ENCODE peak calls at places on chromosomes 7 and 10, in ten cellular contexts. One of them, this sample, is unnamed.

GRCh38 chr7:7829667-7830066 is 111.3 kb upstream of the RPA3 start:
- DNase-seq in NCI-H1092 treated with DMSO at 0.1 percent for 48 hours: no peak
- DNase-seq in neural progenitor cell: no peak
- DNase-seq in tibial nerve: no peak
- DNase-seq in CD8-positive, alpha-beta T cell: no peak
- DNase-seq in heart left ventricle: no peak
- DNase-seq in GM23248: no peak
- DNase-seq in glutamatergic neuron: no peak
- DNase-seq in NCI-H1417: no peak
- DNase-seq in stimulated activated CD8-positive, alpha-beta memory T cell treated with anti-CD3 and anti-CD28 coated beads, Interleukin-12 subunit alpha, Interleukin-12 subunit beta, amount 100 ng/mL, for 4 hours: no peak
- DNase-seq in this sample: no peak

GRCh38 chr10:122499012-122499411 is 37.7 kb downstream of the HTRA1 start:
- DNase-seq in tibial nerve: no peak
- DNase-seq in NCI-H1417: no peak
- DNase-seq in glutamatergic neuron: no peak
- DNase-seq in heart left ventricle: no peak
- DNase-seq in NCI-H1092 treated with DMSO at 0.1 percent for 48 hours: no peak
- DNase-seq in stimulated activated CD8-positive, alpha-beta memory T cell treated with anti-CD3 and anti-CD28 coated beads, Interleukin-12 subunit alpha, Interleukin-12 subunit beta, amount 100 ng/mL, for 4 hours: no peak
- DNase-seq in GM23248: no peak
- DNase-seq in neural progenitor cell: no peak
- DNase-seq in CD8-positive, alpha-beta T cell: no peak
- DNase-seq in this sample: no peak

GRCh38 chr10:123854003-123854402 is 37.6 kb downstream of the CPXM2 start:
- DNase-seq in GM23248: no peak
- DNase-seq in neural progenitor cell: no peak
- DNase-seq in CD8-positive, alpha-beta T cell: no peak
- DNase-seq in NCI-H1417: no peak
- DNase-seq in tibial nerve: no peak
- DNase-seq in stimulated activated CD8-positive, alpha-beta memory T cell treated with anti-CD3 and anti-CD28 coated beads, Interleukin-12 subunit alpha, Interleukin-12 subunit beta, amount 100 ng/mL, for 4 hours: no peak
- DNase-seq in heart left ventricle: no peak
- DNase-seq in NCI-H1092 treated with DMSO at 0.1 percent for 48 hours: no peak
- DNase-seq in glutamatergic neuron: no peak
- DNase-seq in this sample: no peak

GRCh38 chr10:100826983-100827818 is 81.8 kb downstream of the PAX2 start:
- DNase-seq in NCI-H1417: peak
- DNase-seq in CD8-positive, alpha-beta T cell: peak
- DNase-seq in heart left ventricle: no peak
- DNase-seq in GM23248: peak
- DNase-seq in neural progenitor cell: peak
- DNase-seq in NCI-H1092 treated with DMSO at 0.1 percent for 48 hours: no peak
- DNase-seq in stimulated activated CD8-positive, alpha-beta memory T cell treated with anti-CD3 and anti-CD28 coated beads, Interleukin-12 subunit alpha, Interleukin-12 subunit beta, amount 100 ng/mL, for 4 hours: no peak
- DNase-seq in glutamatergic neuron: peak
- DNase-seq in tibial nerve: no peak
- DNase-seq in this sample: peak

GRCh38 chr10:101940916-101941315 is 97.3 kb upstream of the KCNIP2 start:
- DNase-seq in NCI-H1417: no peak
- DNase-seq in glutamatergic neuron: no peak
- DNase-seq in stimulated activated CD8-positive, alpha-beta memory T cell treated with anti-CD3 and anti-CD28 coated beads, Interleukin-12 subunit alpha, Interleukin-12 subunit beta, amount 100 ng/mL, for 4 hours: no peak
- DNase-seq in neural progenitor cell: no peak
- DNase-seq in CD8-positive, alpha-beta T cell: no peak
- DNase-seq in heart left ventricle: no peak
- DNase-seq in NCI-H1092 treated with DMSO at 0.1 percent for 48 hours: no peak
- DNase-seq in GM23248: peak
- DNase-seq in tibial nerve: no peak
- DNase-seq in this sample: no peak

GRCh38 chr10:122495406-122496340 is 34.3 kb downstream of the HTRA1 start:
- DNase-seq in NCI-H1417: no peak
- DNase-seq in heart left ventricle: no peak
- DNase-seq in glutamatergic neuron: no peak
- DNase-seq in tibial nerve: no peak
- DNase-seq in stimulated activated CD8-positive, alpha-beta memory T cell treated with anti-CD3 and anti-CD28 coated beads, Interleukin-12 subunit alpha, Interleukin-12 subunit beta, amount 100 ng/mL, for 4 hours: no peak
- DNase-seq in NCI-H1092 treated with DMSO at 0.1 percent for 48 hours: no peak
- DNase-seq in CD8-positive, alpha-beta T cell: peak
- DNase-seq in neural progenitor cell: no peak
- DNase-seq in GM23248: peak
- DNase-seq in this sample: no peak

GRCh38 chr7:23712368-23713284 is 2.6 kb downstream of the STK31 start:
- DNase-seq in neural progenitor cell: peak
- DNase-seq in tibial nerve: no peak
- DNase-seq in glutamatergic neuron: no peak
- DNase-seq in GM23248: peak
- DNase-seq in NCI-H1417: peak
- DNase-seq in heart left ventricle: no peak
- DNase-seq in CD8-positive, alpha-beta T cell: no peak
- DNase-seq in NCI-H1092 treated with DMSO at 0.1 percent for 48 hours: peak
- DNase-seq in stimulated activated CD8-positive, alpha-beta memory T cell treated with anti-CD3 and anti-CD28 coated beads, Interleukin-12 subunit alpha, Interleukin-12 subunit beta, amount 100 ng/mL, for 4 hours: no peak
- DNase-seq in this sample: peak

GRCh38 chr7:133572087-133572486 is 319.2 kb downstream of the EXOC4 start:
- DNase-seq in glutamatergic neuron: no peak
- DNase-seq in NCI-H1417: no peak
- DNase-seq in heart left ventricle: no peak
- DNase-seq in GM23248: peak
- DNase-seq in stimulated activated CD8-positive, alpha-beta memory T cell treated with anti-CD3 and anti-CD28 coated beads, Interleukin-12 subunit alpha, Interleukin-12 subunit beta, amount 100 ng/mL, for 4 hours: no peak
- DNase-seq in NCI-H1092 treated with DMSO at 0.1 percent for 48 hours: no peak
- DNase-seq in neural progenitor cell: no peak
- DNase-seq in tibial nerve: no peak
- DNase-seq in CD8-positive, alpha-beta T cell: no peak
- DNase-seq in this sample: no peak

GRCh38 chr7:127844707-127845331 is 186.4 kb downstream of the LRRC4 start:
- DNase-seq in NCI-H1417: no peak
- DNase-seq in tibial nerve: no peak
- DNase-seq in heart left ventricle: no peak
- DNase-seq in glutamatergic neuron: no peak
- DNase-seq in NCI-H1092 treated with DMSO at 0.1 percent for 48 hours: peak
- DNase-seq in neural progenitor cell: no peak
- DNase-seq in GM23248: peak
- DNase-seq in stimulated activated CD8-positive, alpha-beta memory T cell treated with anti-CD3 and anti-CD28 coated beads, Interleukin-12 subunit alpha, Interleukin-12 subunit beta, amount 100 ng/mL, for 4 hours: no peak
- DNase-seq in CD8-positive, alpha-beta T cell: no peak
- DNase-seq in this sample: no peak

GRCh38 chr7:22001345-22002004 is 55.8 kb upstream of the CDCA7L start:
- DNase-seq in glutamatergic neuron: no peak
- DNase-seq in GM23248: peak
- DNase-seq in NCI-H1417: peak
- DNase-seq in tibial nerve: no peak
- DNase-seq in stimulated activated CD8-positive, alpha-beta memory T cell treated with anti-CD3 and anti-CD28 coated beads, Interleukin-12 subunit alpha, Interleukin-12 subunit beta, amount 100 ng/mL, for 4 hours: no peak
- DNase-seq in CD8-positive, alpha-beta T cell: no peak
- DNase-seq in neural progenitor cell: peak
- DNase-seq in heart left ventricle: no peak
- DNase-seq in NCI-H1092 treated with DMSO at 0.1 percent for 48 hours: peak
- DNase-seq in this sample: peak

GRCh38 chr10:74799840-74800239 is 26.6 kb upstream of the KAT6B start:
- DNase-seq in glutamatergic neuron: no peak
- DNase-seq in NCI-H1417: no peak
- DNase-seq in heart left ventricle: no peak
- DNase-seq in stimulated activated CD8-positive, alpha-beta memory T cell treated with anti-CD3 and anti-CD28 coated beads, Interleukin-12 subunit alpha, Interleukin-12 subunit beta, amount 100 ng/mL, for 4 hours: no peak
- DNase-seq in CD8-positive, alpha-beta T cell: no peak
- DNase-seq in NCI-H1092 treated with DMSO at 0.1 percent for 48 hours: peak
- DNase-seq in tibial nerve: no peak
- DNase-seq in neural progenitor cell: no peak
- DNase-seq in GM23248: peak
- DNase-seq in this sample: no peak

GRCh38 chr7:88111136-88111748 is 108.6 kb downstream of the SRI start:
- DNase-seq in NCI-H1417: peak
- DNase-seq in neural progenitor cell: peak
- DNase-seq in heart left ventricle: no peak
- DNase-seq in glutamatergic neuron: no peak
- DNase-seq in GM23248: peak
- DNase-seq in CD8-positive, alpha-beta T cell: no peak
- DNase-seq in stimulated activated CD8-positive, alpha-beta memory T cell treated with anti-CD3 and anti-CD28 coated beads, Interleukin-12 subunit alpha, Interleukin-12 subunit beta, amount 100 ng/mL, for 4 hours: no peak
- DNase-seq in NCI-H1092 treated with DMSO at 0.1 percent for 48 hours: peak
- DNase-seq in tibial nerve: no peak
- DNase-seq in this sample: peak

GRCh38 chr10:100024741-100025140 is 15.0 kb upstream of the DNMBP start:
- DNase-seq in NCI-H1092 treated with DMSO at 0.1 percent for 48 hours: no peak
- DNase-seq in glutamatergic neuron: no peak
- DNase-seq in heart left ventricle: no peak
- DNase-seq in GM23248: no peak
- DNase-seq in tibial nerve: no peak
- DNase-seq in NCI-H1417: no peak
- DNase-seq in neural progenitor cell: no peak
- DNase-seq in CD8-positive, alpha-beta T cell: no peak
- DNase-seq in stimulated activated CD8-positive, alpha-beta memory T cell treated with anti-CD3 and anti-CD28 coated beads, Interleukin-12 subunit alpha, Interleukin-12 subunit beta, amount 100 ng/mL, for 4 hours: no peak
- DNase-seq in this sample: no peak

GRCh38 chr10:98382691-98383101 is 32.3 kb downstream of the PYROXD2 start:
- DNase-seq in glutamatergic neuron: no peak
- DNase-seq in stimulated activated CD8-positive, alpha-beta memory T cell treated with anti-CD3 and anti-CD28 coated beads, Interleukin-12 subunit alpha, Interleukin-12 subunit beta, amount 100 ng/mL, for 4 hours: no peak
- DNase-seq in NCI-H1092 treated with DMSO at 0.1 percent for 48 hours: no peak
- DNase-seq in CD8-positive, alpha-beta T cell: no peak
- DNase-seq in heart left ventricle: no peak
- DNase-seq in NCI-H1417: no peak
- DNase-seq in neural progenitor cell: no peak
- DNase-seq in tibial nerve: no peak
- DNase-seq in GM23248: peak
- DNase-seq in this sample: no peak

GRCh38 chr10:124106241-124106905 is 13.0 kb upstream of the CHST15 start:
- DNase-seq in NCI-H1417: no peak
- DNase-seq in GM23248: peak
- DNase-seq in heart left ventricle: peak
- DNase-seq in NCI-H1092 treated with DMSO at 0.1 percent for 48 hours: no peak
- DNase-seq in glutamatergic neuron: no peak
- DNase-seq in neural progenitor cell: no peak
- DNase-seq in tibial nerve: peak
- DNase-seq in stimulated activated CD8-positive, alpha-beta memory T cell treated with anti-CD3 and anti-CD28 coated beads, Interleukin-12 subunit alpha, Interleukin-12 subunit beta, amount 100 ng/mL, for 4 hours: no peak
- DNase-seq in CD8-positive, alpha-beta T cell: no peak
- DNase-seq in this sample: peak

GRCh38 chr7:2417981-2418481 is 14.6 kb downstream of the CHST12 start:
- DNase-seq in stimulated activated CD8-positive, alpha-beta memory T cell treated with anti-CD3 and anti-CD28 coated beads, Interleukin-12 subunit alpha, Interleukin-12 subunit beta, amount 100 ng/mL, for 4 hours: peak
- DNase-seq in NCI-H1417: no peak
- DNase-seq in NCI-H1092 treated with DMSO at 0.1 percent for 48 hours: no peak
- DNase-seq in neural progenitor cell: no peak
- DNase-seq in glutamatergic neuron: no peak
- DNase-seq in heart left ventricle: no peak
- DNase-seq in tibial nerve: no peak
- DNase-seq in CD8-positive, alpha-beta T cell: peak
- DNase-seq in GM23248: peak
- DNase-seq in this sample: no peak

GRCh38 chr7:107207459-107207858 is 38.7 kb downstream of the HBP1 start:
- DNase-seq in heart left ventricle: no peak
- DNase-seq in NCI-H1417: no peak
- DNase-seq in GM23248: no peak
- DNase-seq in NCI-H1092 treated with DMSO at 0.1 percent for 48 hours: no peak
- DNase-seq in tibial nerve: no peak
- DNase-seq in CD8-positive, alpha-beta T cell: no peak
- DNase-seq in neural progenitor cell: no peak
- DNase-seq in stimulated activated CD8-positive, alpha-beta memory T cell treated with anti-CD3 and anti-CD28 coated beads, Interleukin-12 subunit alpha, Interleukin-12 subunit beta, amount 100 ng/mL, for 4 hours: no peak
- DNase-seq in glutamatergic neuron: no peak
- DNase-seq in this sample: no peak

GRCh38 chr10:117138838-117139580 is 939 bp upstream of the VAX1 start:
- DNase-seq in stimulated activated CD8-positive, alpha-beta memory T cell treated with anti-CD3 and anti-CD28 coated beads, Interleukin-12 subunit alpha, Interleukin-12 subunit beta, amount 100 ng/mL, for 4 hours: no peak
- DNase-seq in NCI-H1417: peak
- DNase-seq in neural progenitor cell: peak
- DNase-seq in CD8-positive, alpha-beta T cell: no peak
- DNase-seq in GM23248: no peak
- DNase-seq in glutamatergic neuron: no peak
- DNase-seq in heart left ventricle: no peak
- DNase-seq in tibial nerve: no peak
- DNase-seq in NCI-H1092 treated with DMSO at 0.1 percent for 48 hours: no peak
- DNase-seq in this sample: no peak

GRCh38 chr7:8092140-8092539 is 123.5 kb downstream of the GLCCI1 start:
- DNase-seq in CD8-positive, alpha-beta T cell: no peak
- DNase-seq in NCI-H1092 treated with DMSO at 0.1 percent for 48 hours: no peak
- DNase-seq in neural progenitor cell: no peak
- DNase-seq in glutamatergic neuron: no peak
- DNase-seq in heart left ventricle: no peak
- DNase-seq in tibial nerve: no peak
- DNase-seq in NCI-H1417: no peak
- DNase-seq in stimulated activated CD8-positive, alpha-beta memory T cell treated with anti-CD3 and anti-CD28 coated beads, Interleukin-12 subunit alpha, Interleukin-12 subunit beta, amount 100 ng/mL, for 4 hours: no peak
- DNase-seq in GM23248: no peak
- DNase-seq in this sample: no peak

GRCh38 chr7:47846117-47846836 is 102.0 kb downstream of the PKD1L1 start:
- DNase-seq in NCI-H1417: no peak
- DNase-seq in CD8-positive, alpha-beta T cell: no peak
- DNase-seq in stimulated activated CD8-positive, alpha-beta memory T cell treated with anti-CD3 and anti-CD28 coated beads, Interleukin-12 subunit alpha, Interleukin-12 subunit beta, amount 100 ng/mL, for 4 hours: no peak
- DNase-seq in GM23248: peak
- DNase-seq in NCI-H1092 treated with DMSO at 0.1 percent for 48 hours: no peak
- DNase-seq in tibial nerve: no peak
- DNase-seq in glutamatergic neuron: no peak
- DNase-seq in neural progenitor cell: no peak
- DNase-seq in heart left ventricle: no peak
- DNase-seq in this sample: no peak

GRCh38 chr10:29635711-29636144 is 957 bp upstream of the SVIL start:
- DNase-seq in neural progenitor cell: peak
- DNase-seq in glutamatergic neuron: peak
- DNase-seq in CD8-positive, alpha-beta T cell: no peak
- DNase-seq in stimulated activated CD8-positive, alpha-beta memory T cell treated with anti-CD3 and anti-CD28 coated beads, Interleukin-12 subunit alpha, Interleukin-12 subunit beta, amount 100 ng/mL, for 4 hours: no peak
- DNase-seq in heart left ventricle: no peak
- DNase-seq in GM23248: no peak
- DNase-seq in NCI-H1417: peak
- DNase-seq in tibial nerve: no peak
- DNase-seq in NCI-H1092 treated with DMSO at 0.1 percent for 48 hours: no peak
- DNase-seq in this sample: no peak

GRCh38 chr7:165661-166369 is 26.6 kb upstream of the FAM20C start:
- DNase-seq in tibial nerve: no peak
- DNase-seq in CD8-positive, alpha-beta T cell: no peak
- DNase-seq in neural progenitor cell: no peak
- DNase-seq in glutamatergic neuron: no peak
- DNase-seq in heart left ventricle: no peak
- DNase-seq in NCI-H1417: no peak
- DNase-seq in NCI-H1092 treated with DMSO at 0.1 percent for 48 hours: no peak
- DNase-seq in stimulated activated CD8-positive, alpha-beta memory T cell treated with anti-CD3 and anti-CD28 coated beads, Interleukin-12 subunit alpha, Interleukin-12 subunit beta, amount 100 ng/mL, for 4 hours: no peak
- DNase-seq in GM23248: no peak
- DNase-seq in this sample: no peak

GRCh38 chr10:68153473-68154210 is 44.4 kb downstream of the MYPN start:
- DNase-seq in NCI-H1417: no peak
- DNase-seq in CD8-positive, alpha-beta T cell: no peak
- DNase-seq in GM23248: peak
- DNase-seq in glutamatergic neuron: no peak
- DNase-seq in neural progenitor cell: no peak
- DNase-seq in heart left ventricle: peak
- DNase-seq in NCI-H1092 treated with DMSO at 0.1 percent for 48 hours: peak
- DNase-seq in stimulated activated CD8-positive, alpha-beta memory T cell treated with anti-CD3 and anti-CD28 coated beads, Interleukin-12 subunit alpha, Interleukin-12 subunit beta, amount 100 ng/mL, for 4 hours: no peak
- DNase-seq in tibial nerve: no peak
- DNase-seq in this sample: no peak

GRCh38 chr10:1424648-1425047 is 312.7 kb downstream of the ADARB2 start:
- DNase-seq in stimulated activated CD8-positive, alpha-beta memory T cell treated with anti-CD3 and anti-CD28 coated beads, Interleukin-12 subunit alpha, Interleukin-12 subunit beta, amount 100 ng/mL, for 4 hours: no peak
- DNase-seq in tibial nerve: no peak
- DNase-seq in GM23248: no peak
- DNase-seq in glutamatergic neuron: no peak
- DNase-seq in heart left ventricle: no peak
- DNase-seq in NCI-H1092 treated with DMSO at 0.1 percent for 48 hours: no peak
- DNase-seq in CD8-positive, alpha-beta T cell: no peak
- DNase-seq in NCI-H1417: no peak
- DNase-seq in neural progenitor cell: no peak
- DNase-seq in this sample: no peak

GRCh38 chr7:47290867-47291266 is 291.0 kb downstream of the TNS3 start:
- DNase-seq in NCI-H1092 treated with DMSO at 0.1 percent for 48 hours: no peak
- DNase-seq in heart left ventricle: no peak
- DNase-seq in NCI-H1417: no peak
- DNase-seq in tibial nerve: no peak
- DNase-seq in GM23248: no peak
- DNase-seq in glutamatergic neuron: no peak
- DNase-seq in stimulated activated CD8-positive, alpha-beta memory T cell treated with anti-CD3 and anti-CD28 coated beads, Interleukin-12 subunit alpha, Interleukin-12 subunit beta, amount 100 ng/mL, for 4 hours: no peak
- DNase-seq in CD8-positive, alpha-beta T cell: no peak
- DNase-seq in neural progenitor cell: no peak
- DNase-seq in this sample: no peak

GRCh38 chr7:81846398-81846797 is 76.6 kb upstream of the HGF start:
- DNase-seq in glutamatergic neuron: no peak
- DNase-seq in GM23248: peak
- DNase-seq in NCI-H1417: no peak
- DNase-seq in neural progenitor cell: no peak
- DNase-seq in CD8-positive, alpha-beta T cell: no peak
- DNase-seq in stimulated activated CD8-positive, alpha-beta memory T cell treated with anti-CD3 and anti-CD28 coated beads, Interleukin-12 subunit alpha, Interleukin-12 subunit beta, amount 100 ng/mL, for 4 hours: no peak
- DNase-seq in heart left ventricle: no peak
- DNase-seq in NCI-H1092 treated with DMSO at 0.1 percent for 48 hours: no peak
- DNase-seq in tibial nerve: no peak
- DNase-seq in this sample: no peak

GRCh38 chr10:24645784-24646183 is 77.9 kb downstream of the ARHGAP21 start:
- DNase-seq in NCI-H1092 treated with DMSO at 0.1 percent for 48 hours: no peak
- DNase-seq in tibial nerve: no peak
- DNase-seq in heart left ventricle: no peak
- DNase-seq in glutamatergic neuron: no peak
- DNase-seq in neural progenitor cell: no peak
- DNase-seq in NCI-H1417: no peak
- DNase-seq in GM23248: peak
- DNase-seq in CD8-positive, alpha-beta T cell: no peak
- DNase-seq in stimulated activated CD8-positive, alpha-beta memory T cell treated with anti-CD3 and anti-CD28 coated beads, Interleukin-12 subunit alpha, Interleukin-12 subunit beta, amount 100 ng/mL, for 4 hours: no peak
- DNase-seq in this sample: no peak

This sample was measured in GM13976.